ENCODE peak calls at places on chromosome 22, in seven cellular contexts. F is tibial nerve, I is Peyer's patch, C is upper lobe of left lung, N is transverse colon, X is lower leg skin, A is erythroblast. M is an unnamed sample.

GRCh38 chr22:45587638-45588481 is 83.8 kb upstream of the ATXN10 start:
- DNase-seq in F (no peak), I (no peak), C (no peak), N (no peak), X (no peak), A (no peak), M (no peak)

GRCh38 chr22:24040946-24041345 is 29.8 kb downstream of the CABIN1 start:
- DNase-seq in F (no peak), I (no peak), C (no peak), N (no peak), X (peak; percentile 37), A (no peak), M (no peak)

GRCh38 chr22:23903328-23903971 is 9.3 kb downstream of the MIF start:
- DNase-seq in F (no peak), I (no peak), C (no peak), N (no peak), X (no peak), A (no peak), M (no peak)

GRCh38 chr22:42376721-42377177 is 55.5 kb downstream of the NFAM1 start:
- DNase-seq in F (peak; percentile 72), I (peak; percentile 38), C (no peak), N (peak; percentile 58), X (peak; percentile 96), A (peak; percentile 22), M (no peak)

GRCh38 chr22:40176921-40177737 is 596 bp upstream of the TNRC6B start:
- DNase-seq in F (no peak), I (peak; percentile 51), C (no peak), N (peak; percentile 55), X (no peak), A (peak; percentile 82), M (no peak)

GRCh38 chr22:35587447-35587870 is 29.7 kb downstream of the MB start:
- DNase-seq in F (no peak), I (no peak), C (no peak), N (peak; percentile 60), X (no peak), A (no peak), M (no peak)

GRCh38 chr22:46102752-46103151 is 47.6 kb upstream of the PPARA start:
- DNase-seq in F (no peak), I (no peak), C (no peak), N (no peak), X (no peak), A (no peak), M (no peak)

GRCh38 chr22:25754527-25755202 is 12.7 kb downstream of the MYO18B start:
- DNase-seq in F (no peak), I (no peak), C (peak; percentile 48), N (peak; percentile 38), X (no peak), A (no peak), M (no peak)

GRCh38 chr22:19604711-19605268 is 80.6 kb upstream of the CLDN5 start:
- DNase-seq in F (no peak), I (no peak), C (no peak), N (no peak), X (no peak), A (no peak), M (no peak)

GRCh38 chr22:19607198-19608113 is 83.2 kb upstream of the CLDN5 start:
- DNase-seq in F (no peak), I (peak; percentile 61), C (peak; percentile 64), N (peak; percentile 25), X (peak; percentile 93), A (no peak), M (no peak)

GRCh38 chr22:19603767-19604166 is 79.6 kb upstream of the CLDN5 start:
- DNase-seq in F (no peak), I (no peak), C (no peak), N (no peak), X (no peak), A (no peak), M (no peak)

GRCh38 chr22:19606332-19607197 is 82.4 kb upstream of the CLDN5 start:
- DNase-seq in F (no peak), I (no peak), C (no peak), N (no peak), X (no peak), A (no peak), M (no peak)

DNA sequence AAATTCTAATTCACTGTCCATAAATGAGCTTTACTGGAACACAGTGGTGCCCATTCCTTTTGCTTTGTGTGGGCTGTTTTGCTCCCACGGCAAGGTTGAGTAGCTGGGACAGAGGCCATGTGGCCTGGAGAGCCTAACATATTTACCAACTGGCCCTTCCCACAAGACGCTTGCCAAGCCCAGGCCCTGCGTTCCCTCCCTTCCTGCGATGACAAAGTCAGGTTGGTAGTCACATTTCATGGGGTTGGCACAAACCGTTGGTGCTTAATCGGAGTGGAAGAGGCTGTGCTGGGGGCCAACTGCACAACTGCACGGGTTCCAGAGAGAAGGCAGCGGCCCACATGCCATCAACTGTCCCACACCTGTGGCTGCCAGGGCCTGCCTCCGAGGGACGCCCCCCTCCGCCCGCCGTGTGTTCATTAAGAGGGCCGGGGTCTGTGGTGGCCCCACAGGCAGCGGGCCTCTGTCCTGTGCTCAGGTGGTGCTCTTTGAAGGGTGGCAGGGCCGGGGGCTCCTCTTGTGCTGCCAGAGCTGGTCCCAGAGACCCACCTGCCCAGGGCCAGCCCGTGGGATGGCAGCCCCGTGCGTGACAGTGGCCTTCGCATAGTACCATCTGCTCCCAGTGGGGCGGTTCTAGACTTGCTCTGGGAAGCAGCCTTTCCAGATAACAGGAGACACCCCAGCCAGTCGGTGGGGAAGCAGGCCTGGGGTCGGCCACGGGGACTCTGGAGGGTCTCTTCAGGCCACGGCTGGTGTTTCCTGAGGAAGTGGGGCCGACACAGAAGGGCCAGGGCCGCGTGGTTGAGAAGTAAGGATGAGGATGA is 81.5 kb upstream of the CLDN5 start:
- DNase-seq in F (no peak), I (no peak), C (peak; percentile 72), N (no peak), X (no peak), A (no peak), M (no peak)
- TF ChIP-seq POLR2A in F (no peak), I (no peak), C (no peak), N (no peak), X (no peak), A (no peak), M (no peak)

GRCh38 chr22:38655532-38656255 is 498 bp downstream of the FAM227A start:
- DNase-seq in F (no peak), I (no peak), C (no peak), N (no peak), X (no peak), A (peak; percentile 51), M (no peak)

GRCh38 chr22:38652858-38653257 is 3.3 kb downstream of the FAM227A start:
- DNase-seq in F (no peak), I (no peak), C (no peak), N (peak; percentile 31), X (no peak), A (no peak), M (no peak)

GRCh38 chr22:38657248-38657909 is 941 bp downstream of the CBY1 start:
- DNase-seq in F (no peak), I (peak; percentile 62), C (no peak), N (peak; percentile 46), X (no peak), A (peak; percentile 43), M (no peak)

GRCh38 chr22:38653741-38654140 is 2.5 kb downstream of the FAM227A start:
- DNase-seq in F (no peak), I (no peak), C (no peak), N (no peak), X (no peak), A (no peak), M (no peak)

DNA sequence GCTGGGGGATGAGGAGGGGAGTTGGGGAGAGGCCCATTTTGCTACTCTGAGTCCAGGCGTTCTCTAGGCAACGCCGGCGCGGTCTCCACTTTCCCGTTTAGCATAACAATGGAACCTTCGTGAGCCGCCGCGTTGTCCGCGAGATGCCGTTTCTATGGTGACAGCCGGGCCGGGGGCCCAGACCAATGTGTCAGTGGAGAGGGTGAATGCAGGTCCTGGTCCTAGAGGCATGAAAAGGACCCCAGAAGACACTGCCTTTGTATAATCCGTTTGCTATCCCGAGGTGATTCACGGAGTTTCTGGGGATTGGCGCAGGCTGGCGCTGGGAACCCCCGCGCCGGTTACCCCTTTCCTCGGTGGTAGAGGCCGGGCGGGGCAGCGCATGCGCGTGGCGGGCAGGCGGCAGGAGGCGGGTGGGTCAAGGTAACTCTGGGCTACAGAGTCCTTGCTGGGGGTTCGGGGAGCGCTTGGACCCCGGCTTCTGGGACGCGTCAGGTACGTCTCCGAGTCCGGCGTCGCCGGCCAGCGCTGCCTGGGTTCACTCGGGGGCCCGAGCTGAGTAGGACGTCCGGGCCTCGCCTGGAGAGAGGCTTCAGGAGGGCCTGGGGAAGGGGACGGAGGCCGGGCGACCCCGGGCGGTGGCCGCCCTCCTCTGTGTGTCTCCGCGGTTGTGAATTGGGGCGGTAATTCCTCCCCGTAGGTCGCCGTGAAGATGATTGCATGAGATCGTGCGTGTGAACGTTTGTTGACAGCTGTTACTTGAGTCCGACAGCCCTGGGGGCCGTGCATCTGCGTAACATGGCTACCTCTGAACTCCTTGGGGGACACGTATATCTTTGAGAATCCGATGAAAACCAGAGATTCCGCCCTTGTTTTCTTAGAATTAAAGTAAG is at the start of the genes CBY1 and FAM227A:
- DNase-seq in F (peak; percentile 73), I (peak; percentile 81), C (peak; percentile 98), N (peak; percentile 89), X (peak; percentile 96), A (peak; percentile 90), M (peak; percentile 58)
- TF ChIP-seq POLR2A in F (peak; percentile 6), I (peak; percentile 48), C (peak; percentile 65), N (peak; percentile 77), X (no peak), A (peak; percentile 77), M (no peak)

GRCh38 chr22:37054078-37054440 is 2.5 kb downstream of the KCTD17 start:
- DNase-seq in F (no peak), I (no peak), C (no peak), N (no peak), X (no peak), A (no peak), M (no peak)

GRCh38 chr22:37052386-37053309 is 1.1 kb downstream of the KCTD17 start:
- DNase-seq in F (no peak), I (no peak), C (no peak), N (no peak), X (no peak), A (no peak), M (no peak)

GRCh38 chr22:37050913-37051628 is 471 bp upstream of the KCTD17 start:
- DNase-seq in F (no peak), I (no peak), C (no peak), N (no peak), X (no peak), A (no peak), M (no peak)

GRCh38 chr22:37053310-37054077 is 2.0 kb downstream of the KCTD17 start:
- DNase-seq in F (no peak), I (no peak), C (peak; percentile 64), N (no peak), X (no peak), A (peak; percentile 27), M (no peak)

GRCh38 chr22:37051629-37052385 is at the start of gene KCTD17:
- DNase-seq in F (peak; percentile 26), I (peak; percentile 71), C (peak; percentile 96), N (peak; percentile 86), X (peak; percentile 92), A (peak; percentile 56), M (no peak)
- TF ChIP-seq POLR2A in F (no peak), I (no peak), C (no peak), N (no peak), X (no peak), A (no peak), M (no peak)

GRCh38 chr22:38732251-38732815 is 23.5 kb downstream of the SUN2 start:
- DNase-seq in F (no peak), I (no peak), C (peak; percentile 49), N (no peak), X (no peak), A (no peak), M (no peak)

GRCh38 chr22:38735126-38735464 is 20.7 kb downstream of the SUN2 start:
- DNase-seq in F (no peak), I (no peak), C (no peak), N (no peak), X (no peak), A (no peak), M (no peak)

GRCh38 chr22:38734203-38735100 is 21.3 kb downstream of the SUN2 start:
- DNase-seq in F (no peak), I (no peak), C (no peak), N (no peak), X (no peak), A (no peak), M (no peak)

GRCh38 chr22:38731703-38732161 is 24.1 kb downstream of the SUN2 start:
- DNase-seq in F (no peak), I (no peak), C (no peak), N (no peak), X (no peak), A (no peak), M (no peak)

DNA sequence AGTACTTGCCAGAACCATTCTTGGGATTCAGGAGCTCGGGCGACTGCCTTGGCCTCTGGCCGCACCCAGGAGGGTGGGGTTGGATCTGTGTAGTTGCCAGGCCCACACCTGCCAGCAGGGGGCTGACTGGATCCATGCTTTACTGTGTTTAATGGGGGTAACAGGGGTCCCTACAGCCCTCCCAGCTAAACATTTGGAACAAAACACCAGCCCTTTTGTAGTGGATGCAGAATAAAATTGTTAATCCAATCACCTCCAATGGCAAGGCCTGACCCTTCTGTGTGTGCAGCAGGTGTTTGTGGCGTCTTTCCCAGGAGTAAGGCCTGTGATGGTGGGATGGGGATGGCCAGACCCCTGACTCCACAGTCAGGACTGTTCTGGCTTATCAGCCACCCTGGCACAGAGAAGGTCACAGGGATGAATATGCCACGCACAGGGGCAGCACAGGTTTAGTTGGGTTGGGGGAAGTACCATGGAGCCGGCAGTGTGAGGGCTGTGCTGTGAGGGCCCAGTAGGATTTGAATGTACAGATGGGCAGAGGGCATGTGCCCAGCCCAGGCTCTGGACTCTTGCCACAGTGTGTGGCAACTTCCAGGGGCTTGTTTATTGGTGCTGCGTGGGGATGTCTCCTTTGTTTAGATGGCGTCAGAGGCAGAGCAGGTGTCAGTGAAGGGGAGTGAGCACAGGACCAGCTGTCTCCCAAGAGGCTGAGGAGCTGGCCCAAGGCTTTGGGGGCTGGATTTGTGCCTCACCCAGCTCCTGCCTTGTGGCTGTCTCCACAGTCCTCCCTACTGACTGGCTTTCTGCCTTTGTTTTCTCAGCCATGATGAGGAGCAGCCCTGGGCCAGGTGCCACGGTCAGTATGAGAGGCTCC is 22.2 kb downstream of the SUN2 start:
- DNase-seq in F (peak; percentile 53), I (peak; percentile 56), C (no peak), N (peak; percentile 70), X (no peak), A (peak; percentile 48), M (no peak)
- TF ChIP-seq POLR2A in F (no peak), I (no peak), C (no peak), N (no peak), X (no peak), A (peak; percentile 17), M (no peak)

M was measured in esophagus squamous epithelium.